ENCODE peak calls at places on chromosome 1, in ten cellular contexts. Y, P, W, M, H, I, O, R, V and S are unnamed samples.
A peak's percentile ranks its signal among the peaks of the same experiment; 100 is the strongest.

GRCh38 chr1:51272916-51273315 is 36.8 kb downstream of the RNF11 start:
- DNase-seq in Y (no peak), P (no peak), W (no peak), M (no peak), H (no peak), I (no peak), O (no peak), R (no peak), V (no peak), S (no peak)

GRCh38 chr1:70707214-70707613 is 296.1 kb downstream of the CTH start:
- DNase-seq in Y (no peak), P (no peak), W (no peak), M (no peak), H (no peak), I (no peak), O (no peak), R (no peak), V (no peak), S (no peak)

GRCh38 chr1:109983380-109984189 is 980 bp upstream of the AHCYL1 start:
- DNase-seq in Y (no peak), P (no peak), W (no peak), M (no peak), H (no peak), I (no peak), O (no peak), R (no peak), V (no peak), S (no peak)

GRCh38 chr1:69737527-69738176 is 169.9 kb downstream of the LRRC7 start:
- DNase-seq in Y (peak; percentile 73), P (no peak), W (no peak), M (no peak), H (no peak), I (peak; percentile 78), O (no peak), R (no peak), V (peak; percentile 36), S (peak; percentile 89)

GRCh38 chr1:62034790-62035189 is 159.9 kb upstream of the L1TD1 start:
- DNase-seq in Y (no peak), P (no peak), W (no peak), M (no peak), H (no peak), I (no peak), O (no peak), R (no peak), V (no peak), S (no peak)

GRCh38 chr1:164801791-164802572 is 243.0 kb downstream of the PBX1 start:
- DNase-seq in Y (no peak), P (no peak), W (no peak), M (no peak), H (no peak), I (no peak), O (no peak), R (no peak), V (no peak), S (peak; percentile 47)

GRCh38 chr1:165143437-165144065 is 213.0 kb downstream of the LMX1A start:
- DNase-seq in Y (peak; percentile 51), P (no peak), W (no peak), M (no peak), H (no peak), I (no peak), O (peak; percentile 46), R (no peak), V (peak; percentile 40), S (no peak)

GRCh38 chr1:10823000-10823401 is 26.6 kb upstream of the CASZ1 start:
- DNase-seq in Y (no peak), P (no peak), W (no peak), M (no peak), H (no peak), I (no peak), O (no peak), R (no peak), V (no peak), S (peak; percentile 32)

GRCh38 chr1:206538901-206539655 is 31.7 kb downstream of the RASSF5 start:
- DNase-seq in Y (no peak), P (peak; percentile 8), W (no peak), M (no peak), H (no peak), I (no peak), O (no peak), R (no peak), V (no peak), S (no peak)

GRCh38 chr1:42993631-42994121 is 35.0 kb upstream of the SLC2A1 start:
- DNase-seq in Y (no peak), P (no peak), W (no peak), M (no peak), H (no peak), I (no peak), O (no peak), R (no peak), V (no peak), S (no peak)

GRCh38 chr1:170663441-170664282 is at the start of gene PRRX1:
- DNase-seq in Y (no peak), P (no peak), W (no peak), M (no peak), H (no peak), I (peak; percentile 61), O (no peak), R (no peak), V (no peak), S (peak; percentile 45)

GRCh38 chr1:115648717-115649691 is 7.2 kb downstream of the VANGL1 start:
- DNase-seq in Y (no peak), P (no peak), W (no peak), M (no peak), H (no peak), I (peak; percentile 26), O (peak; percentile 46), R (no peak), V (peak; percentile 47), S (no peak)

GRCh38 chr1:14263671-14264070 is 334.8 kb upstream of the KAZN start:
- DNase-seq in Y (no peak), P (no peak), W (no peak), M (no peak), H (no peak), I (no peak), O (no peak), R (no peak), V (no peak), S (no peak)

GRCh38 chr1:40847023-40847740 is 15.0 kb downstream of the CITED4 start:
- DNase-seq in Y (no peak), P (no peak), W (no peak), M (no peak), H (no peak), I (no peak), O (no peak), R (no peak), V (no peak), S (no peak)